ENCODE peak calls at places on chromosome 10, in five cellular contexts. T, I, F, A and Y are unnamed samples.

GRCh38 chr10:4086041-4086886 is 301.3 kb upstream of the KLF6 start:
- DNase-seq in T (no peak), I (no peak), F (no peak), A (no peak), Y (peak; percentile 6)

GRCh38 chr10:30062582-30062981 is 3.2 kb upstream of the JCAD start:
- DNase-seq in T (peak; percentile 43), I (no peak), F (no peak), A (no peak), Y (no peak)

GRCh38 chr10:94002156-94002555 is 8.4 kb downstream of the PLCE1 start:
- DNase-seq in T (no peak), I (no peak), F (no peak), A (no peak), Y (no peak)

GRCh38 chr10:75099952-75100763 is 11.3 kb upstream of the SAMD8 start:
- DNase-seq in T (peak; percentile 63), I (peak; percentile 52), F (peak; percentile 92), A (peak; percentile 99), Y (peak; percentile 82)

GRCh38 chr10:127937069-127937468 is 30.2 kb downstream of the PTPRE start:
- DNase-seq in T (no peak), I (no peak), F (no peak), A (no peak), Y (no peak)

GRCh38 chr10:95508730-95509129 is 52.4 kb downstream of the SORBS1 start:
- DNase-seq in T (peak; percentile 19), I (peak; percentile 21), F (no peak), A (no peak), Y (peak; percentile 37)

GRCh38 chr10:62025134-62025794 is 123.8 kb downstream of the ARID5B start:
- DNase-seq in T (no peak), I (no peak), F (no peak), A (no peak), Y (no peak)

GRCh38 chr10:59079386-59080226 is 96.8 kb upstream of the PHYHIPL start:
- DNase-seq in T (peak; percentile 30), I (peak; percentile 75), F (no peak), A (no peak), Y (no peak)

GRCh38 chr10:44958196-44958896 is 1.3 kb upstream of the RASSF4 start:
- DNase-seq in T (peak; percentile 81), I (peak; percentile 70), F (peak; percentile 11), A (peak; percentile 28), Y (no peak)

GRCh38 chr10:71621263-71621751 is 98.3 kb downstream of the C10orf105 start:
- DNase-seq in T (peak; percentile 15), I (no peak), F (peak; percentile 62), A (no peak), Y (no peak)

DNA sequence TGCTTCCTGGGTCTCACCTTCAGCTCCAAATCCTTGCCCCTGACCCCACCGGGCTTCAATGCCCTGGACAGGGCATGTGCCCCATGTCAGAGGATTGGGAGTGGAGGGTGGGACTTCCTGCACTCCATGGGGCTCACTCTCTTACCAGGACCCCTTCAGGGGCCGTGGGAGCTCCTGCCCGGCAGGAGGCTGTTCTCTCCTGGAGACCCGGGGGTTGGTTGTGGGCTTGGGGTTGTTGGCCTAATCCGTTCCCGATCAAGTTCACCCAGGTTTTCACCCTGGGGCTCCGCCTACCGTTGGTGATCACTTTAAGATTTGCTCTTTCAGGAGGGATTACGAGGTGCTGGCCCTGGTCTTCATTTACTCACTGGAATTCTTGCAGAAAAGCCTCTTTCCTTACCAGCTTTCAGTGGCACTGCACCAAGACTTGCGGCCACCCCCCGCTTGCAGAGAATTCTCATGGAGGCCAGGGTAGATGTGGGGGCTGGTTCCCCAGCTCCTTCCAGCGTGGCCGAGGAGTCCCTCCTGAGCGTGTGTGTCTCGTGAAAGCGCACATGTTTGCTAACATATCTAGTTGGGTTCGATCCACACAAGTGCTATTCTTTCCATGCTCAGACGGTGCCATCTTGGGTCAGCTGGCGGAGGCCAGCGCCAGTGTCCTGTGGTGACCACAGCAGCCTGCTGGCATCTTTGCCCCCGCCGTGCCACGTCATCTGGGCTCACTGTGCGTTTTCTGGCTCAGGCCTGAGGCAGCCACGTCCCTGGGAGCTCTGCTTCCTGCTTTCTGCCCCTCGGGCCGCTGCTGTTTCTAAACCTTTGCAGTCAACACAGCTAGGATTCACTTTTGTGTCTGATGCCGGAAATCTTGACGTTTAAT is 15.6 kb downstream of the PWWP2B start:
- DNase-seq in T (no peak), I (no peak), F (no peak), A (no peak), Y (no peak)
- H3K9ac ChIP-seq in T (peak overlapping the region; percentile 72), I (no peak overlapping the region), F (no peak overlapping the region), A (no peak overlapping the region), Y (no peak overlapping the region)

DNA sequence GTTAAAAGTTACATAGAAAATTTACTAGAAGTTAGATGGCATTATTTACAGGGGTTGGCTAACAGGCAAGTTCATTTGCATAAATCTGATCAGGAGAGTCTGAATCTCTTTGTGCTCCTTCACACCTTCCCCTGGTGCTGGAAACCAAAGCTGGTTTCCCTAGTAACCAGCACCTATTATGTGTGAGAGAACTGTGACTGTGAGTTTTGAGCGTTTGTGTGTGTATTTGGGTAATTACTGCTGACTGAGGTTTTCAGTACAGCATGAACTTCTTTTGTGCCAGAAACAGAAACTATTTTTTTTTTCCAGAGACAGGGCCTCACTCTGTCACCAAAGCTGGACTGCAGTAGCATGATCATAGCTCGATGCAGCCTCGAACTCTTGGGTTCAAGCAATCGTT is 10.3 kb upstream of the IFIT1B start:
- DNase-seq in T (peak; percentile 40), I (no peak), F (no peak), A (no peak), Y (no peak)
- H2BK15ac ChIP-seq in T (no peak overlapping the region), I (no peak overlapping the region), F (no peak overlapping the region), A (no peak overlapping the region), Y (no peak overlapping the region)

DNA sequence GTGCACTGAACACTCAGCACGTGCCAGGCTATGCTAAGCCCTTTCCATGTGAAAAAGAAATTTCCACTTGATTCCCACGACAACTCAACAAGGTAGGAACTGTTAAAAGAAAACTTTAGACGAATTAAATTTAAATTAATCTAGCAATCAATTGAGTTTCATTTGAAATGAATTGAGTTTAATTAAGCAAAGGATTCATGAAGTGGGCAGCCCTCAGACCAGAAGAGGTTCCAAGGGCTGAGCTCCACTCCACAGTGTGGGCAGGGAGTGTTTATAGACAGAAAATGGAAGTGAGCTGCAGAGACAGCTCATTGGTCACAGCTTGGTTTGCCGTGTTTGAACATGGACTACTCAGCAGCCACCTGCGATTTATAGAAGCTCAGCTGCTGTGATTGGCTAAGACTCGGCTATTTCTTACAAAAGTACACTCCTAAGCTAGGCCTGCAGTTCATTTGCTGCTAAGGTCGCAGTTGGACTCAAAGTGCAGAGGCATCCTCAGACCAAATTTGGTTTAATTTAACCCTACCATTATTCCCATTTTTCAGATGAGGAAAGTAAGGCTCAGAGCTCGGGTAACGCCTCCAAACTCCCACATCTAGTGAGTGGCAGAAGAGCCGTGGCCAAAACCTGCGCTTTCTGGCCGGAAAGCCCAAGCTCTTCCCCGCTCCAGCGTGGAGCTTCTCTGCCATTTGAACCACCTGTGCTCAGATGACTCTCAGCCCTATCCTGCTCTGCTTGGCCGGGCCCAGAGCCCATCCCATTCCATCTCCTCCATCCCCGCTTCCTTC is 24.9 kb downstream of the CALML3 start:
- DNase-seq in T (no peak), I (no peak), F (no peak), A (no peak), Y (no peak)
- H3K14ac ChIP-seq in T (no peak overlapping the region), I (peak overlapping the region; percentile 94), F (no peak overlapping the region), A (no peak overlapping the region), Y (no peak overlapping the region)

GRCh38 chr10:102452672-102453340 is 1.5 kb upstream of the C10orf95 start:
- DNase-seq in T (peak; percentile 92), I (peak; percentile 85), F (no peak), A (no peak), Y (no peak)
- H3K9ac ChIP-seq in T (peak overlapping the region; percentile 14), I (no peak overlapping the region), F (no peak overlapping the region), A (no peak overlapping the region), Y (no peak overlapping the region)

GRCh38 chr10:35696888-35697287 is 54.8 kb upstream of the FZD8 start:
- DNase-seq in T (no peak), I (no peak), F (no peak), A (no peak), Y (no peak)
- H2BK15ac ChIP-seq in T (no peak overlapping the region), I (no peak overlapping the region), F (no peak overlapping the region), A (no peak overlapping the region), Y (no peak overlapping the region)

DNA sequence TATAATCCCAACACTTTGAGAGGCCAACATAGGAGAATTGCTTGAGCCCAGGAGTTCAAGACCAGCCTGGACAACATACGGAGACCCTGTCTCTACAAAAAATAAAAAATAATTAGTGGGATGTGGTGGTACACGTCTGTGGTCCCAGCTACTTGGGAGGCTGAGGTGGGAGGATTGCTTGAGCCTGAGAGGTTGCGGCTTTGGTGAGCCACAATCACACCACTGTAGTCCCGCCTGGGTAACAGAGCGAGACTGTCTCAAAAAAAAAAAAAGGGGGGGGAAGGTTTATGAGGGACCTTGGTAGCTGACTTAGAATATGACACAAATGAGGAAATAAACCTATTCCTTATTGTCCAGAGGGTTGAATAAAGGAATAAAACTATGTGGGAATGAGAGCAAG is 30.8 kb downstream of the SCD start:
- DNase-seq in T (no peak), I (no peak), F (no peak), A (no peak), Y (no peak)
- H3K14ac ChIP-seq in T (no peak overlapping the region), I (no peak overlapping the region), F (no peak overlapping the region), A (no peak overlapping the region), Y (no peak overlapping the region)

GRCh38 chr10:73576178-73576889 is 14.8 kb downstream of the USP54 start:
- DNase-seq in T (peak; percentile 49), I (peak; percentile 91), F (no peak), A (no peak), Y (no peak)
- H3K9ac ChIP-seq in T (peak overlapping the region; percentile 55), I (no peak overlapping the region), F (no peak overlapping the region), A (no peak overlapping the region), Y (no peak overlapping the region)